ENCODE peak calls at places on chromosomes 3 and 15, in four cellular contexts. J is WTC11, A is HepG2, K is K562. W is an unnamed sample.

GRCh38 chr3:66036586-66037061 is 2.1 kb downstream of the MAGI1 start:
- DNase-seq in K (no peak), A (no peak), J (peak; percentile 49), W (no peak)

GRCh38 chr3:134029734-134030381 is at the start of gene SLCO2A1:
- DNase-seq in J (peak; percentile 78), K (no peak), A (no peak), W (peak; percentile 54)

GRCh38 chr15:59203572-59203971 is 3.1 kb upstream of the LDHAL6B start:
- DNase-seq in J (no peak), K (no peak), A (no peak), W (no peak)

GRCh38 chr3:52752045-52752660 is 18.6 kb downstream of the NEK4 start:
- DNase-seq in J (no peak), K (no peak), A (no peak), W (no peak)

GRCh38 chr3:186818956-186819355 is 12.7 kb upstream of the RFC4 start:
- DNase-seq in A (no peak), K (no peak), J (no peak), W (no peak)

GRCh38 chr3:100697183-100697582 is 12.1 kb upstream of the TFG start:
- DNase-seq in A (no peak), K (no peak), J (no peak), W (no peak)

GRCh38 chr3:27165348-27165747 is 203.8 kb downstream of the NEK10 start:
- DNase-seq in J (no peak), A (no peak), K (no peak), W (no peak)

GRCh38 chr15:99958426-99959097 is 225.3 kb upstream of the LYSMD4 start:
- DNase-seq in K (no peak), J (no peak), A (no peak), W (no peak)

GRCh38 chr15:89472785-89473256 is 23.6 kb downstream of the RHCG start:
- DNase-seq in J (peak; percentile 95), A (peak; percentile 56), K (peak; percentile 80), W (peak; percentile 90)

GRCh38 chr3:71863563-71864190 is 78.7 kb upstream of the PROK2 start:
- DNase-seq in A (no peak), J (no peak), K (no peak), W (no peak)

GRCh38 chr15:26628879-26629529 is 143.9 kb downstream of the GABRB3 start:
- DNase-seq in J (peak; percentile 91), K (peak; percentile 86), A (no peak), W (peak; percentile 66)

GRCh38 chr3:194030372-194030771 is 105.6 kb upstream of the HES1 start:
- DNase-seq in J (no peak), K (no peak), A (peak; percentile 43), W (no peak)

GRCh38 chr15:69497076-69497475 is 44.5 kb downstream of the RPLP1 start:
- DNase-seq in K (no peak), J (no peak), A (no peak), W (no peak)
- TF ChIP-seq SP1 in K (no peak), J (no peak), A (no peak), W (no peak)

GRCh38 chr3:141959921-141960554 is 83.6 kb downstream of the ATP1B3 start:
- DNase-seq in K (no peak), A (no peak), J (no peak), W (no peak)

GRCh38 chr3:141965471-141965870 is 89.0 kb downstream of the ATP1B3 start:
- DNase-seq in K (no peak), A (no peak), J (no peak), W (no peak)

GRCh38 chr3:141963301-141963700 is 86.9 kb downstream of the ATP1B3 start:
- DNase-seq in A (no peak), J (no peak), K (no peak), W (no peak)

GRCh38 chr3:141959531-141959920 is 83.1 kb downstream of the ATP1B3 start:
- DNase-seq in A (peak; percentile 15), K (no peak), J (no peak), W (no peak)

GRCh38 chr3:141960731-141961130 is 84.3 kb downstream of the ATP1B3 start:
- DNase-seq in A (no peak), J (no peak), K (no peak), W (no peak)
- TF ChIP-seq ELF4 in A (no peak), J (no peak), K (no peak), W (no peak)

GRCh38 chr3:48301020-48301813 is 32.2 kb downstream of the SPINK8 start:
- DNase-seq in A (peak; percentile 80), K (peak; percentile 90), J (peak; percentile 93), W (peak; percentile 93)
- TF ChIP-seq SP1 in A (no peak), K (peak; percentile 63), J (peak; percentile 88), W (no peak)

GRCh38 chr15:81653259-81653658 is 279.2 kb upstream of the TMC3 start:
- DNase-seq in J (no peak), A (no peak), K (no peak), W (no peak)
- TF ChIP-seq ELF4 in J (no peak), A (no peak), K (no peak), W (no peak)

DNA sequence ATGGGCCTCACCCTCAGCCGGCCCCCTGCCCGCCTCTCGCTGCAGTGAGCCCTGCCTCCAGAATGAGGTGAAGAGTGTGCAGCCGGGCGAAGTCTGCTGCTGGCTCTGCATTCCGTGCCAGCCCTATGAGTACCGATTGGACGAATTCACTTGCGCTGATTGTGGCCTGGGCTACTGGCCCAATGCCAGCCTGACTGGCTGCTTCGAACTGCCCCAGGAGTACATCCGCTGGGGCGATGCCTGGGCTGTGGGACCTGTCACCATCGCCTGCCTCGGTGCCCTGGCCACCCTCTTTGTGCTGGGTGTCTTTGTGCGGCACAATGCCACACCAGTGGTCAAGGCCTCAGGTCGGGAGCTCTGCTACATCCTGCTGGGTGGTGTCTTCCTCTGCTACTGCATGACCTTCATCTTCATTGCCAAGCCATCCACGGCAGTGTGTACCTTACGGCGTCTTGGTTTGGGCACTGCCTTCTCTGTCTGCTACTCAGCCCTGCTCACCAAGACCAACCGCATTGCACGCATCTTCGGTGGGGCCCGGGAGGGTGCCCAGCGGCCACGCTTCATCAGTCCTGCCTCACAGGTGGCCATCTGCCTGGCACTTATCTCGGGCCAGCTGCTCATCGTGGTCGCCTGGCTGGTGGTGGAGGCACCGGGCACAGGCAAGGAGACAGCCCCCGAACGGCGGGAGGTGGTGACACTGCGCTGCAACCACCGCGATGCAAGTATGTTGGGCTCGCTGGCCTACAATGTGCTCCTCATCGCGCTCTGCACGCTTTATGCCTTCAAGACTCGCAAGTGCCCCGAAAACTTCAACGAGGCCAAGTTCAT is 8.6 kb downstream of the GRM2 start:
- DNase-seq in J (peak; percentile 8), A (no peak), K (no peak), W (no peak)
- TF ChIP-seq SP1 in J (no peak), A (no peak), K (no peak), W (no peak)

GRCh38 chr3:42906085-42906904 is at the start of gene ZNF662:
- DNase-seq in A (no peak), K (no peak), J (peak; percentile 36), W (no peak)
- TF ChIP-seq ELF4 in A (no peak), K (no peak), J (no peak), W (no peak)

DNA sequence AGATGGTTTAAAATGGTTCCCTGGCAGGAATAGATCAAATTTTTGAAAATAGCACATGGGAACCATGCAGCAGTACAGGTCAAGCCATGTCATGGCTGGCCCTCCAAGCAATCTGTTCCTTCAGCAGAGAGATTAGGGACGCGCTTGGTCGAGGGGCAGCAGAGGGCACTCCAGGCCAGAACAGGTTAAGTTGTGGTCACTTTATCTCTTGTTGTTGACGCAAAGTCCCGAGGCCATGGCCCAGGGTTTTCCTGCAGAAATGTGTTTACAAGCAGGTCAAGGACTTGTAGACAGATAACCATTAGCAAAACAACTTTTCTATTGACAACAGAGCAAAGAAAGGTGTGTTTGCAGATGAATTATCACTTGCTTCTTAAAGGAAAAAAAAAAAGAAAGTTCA is 570.0 kb upstream of the NR2F2 start:
- DNase-seq in K (no peak), J (peak; percentile 65), A (peak; percentile 30), W (no peak)
- TF ChIP-seq SP1 in K (no peak), J (no peak), A (no peak), W (no peak)

GRCh38 chr3:192879346-192880031 is 38.2 kb downstream of the MB21D2 start:
- DNase-seq in K (no peak), J (peak; percentile 53), A (peak; percentile 83), W (peak; percentile 23)
- TF ChIP-seq ELF4 in K (no peak), J (no peak), A (no peak), W (no peak)

GRCh38 chr3:12463686-12464085 is 20.6 kb upstream of the TSEN2 start:
- DNase-seq in J (no peak), A (no peak), K (no peak), W (no peak)

GRCh38 chr3:12458901-12459300 is 25.4 kb upstream of the TSEN2 start:
- DNase-seq in J (no peak), A (no peak), K (no peak), W (no peak)

GRCh38 chr3:12461097-12461649 is 23.1 kb upstream of the TSEN2 start:
- DNase-seq in K (no peak), A (no peak), J (no peak), W (no peak)

GRCh38 chr3:12462159-12462962 is 21.9 kb upstream of the TSEN2 start:
- DNase-seq in A (peak; percentile 57), K (no peak), J (no peak), W (no peak)

GRCh38 chr3:12460132-12460531 is 24.1 kb upstream of the TSEN2 start:
- DNase-seq in K (no peak), J (no peak), A (no peak), W (no peak)
- TF ChIP-seq SP1 in K (no peak), J (no peak), A (no peak), W (no peak)